ENCODE peak calls at places on chromosomes 6 and 20, in nine cellular contexts. F, Y, O, C, Z, A, L, D and H are unnamed samples.

GRCh38 chr6:42467651-42468050 is 15.9 kb upstream of the TRERF1 start:
- DNase-seq in L (no peak), A (no peak), Y (no peak), F (no peak), O (no peak), C (no peak), D (no peak), Z (no peak), H (no peak)

GRCh38 chr6:33207569-33208088 is 671 bp upstream of the RING1 start:
- DNase-seq in C (peak; percentile 74), D (peak; percentile 80), Y (peak; percentile 60), A (peak; percentile 45), O (peak; percentile 52), L (peak; percentile 50), F (peak; percentile 62), Z (peak; percentile 52), H (peak; percentile 82)

GRCh38 chr20:31869942-31870702 is at the start of the genes DUSP15 and TTLL9:
- DNase-seq in L (no peak), Y (no peak), O (no peak), Z (no peak), C (peak; percentile 75), D (peak; percentile 70), F (no peak), A (peak; percentile 39), H (no peak)

GRCh38 chr20:49446808-49447207 is 35.7 kb downstream of the KCNB1 start:
- DNase-seq in Z (peak; percentile 61), A (peak; percentile 84), C (peak; percentile 53), L (peak; percentile 42), D (peak; percentile 74), O (peak; percentile 56), Y (no peak), F (peak; percentile 12), H (peak; percentile 62)

GRCh38 chr20:57335392-57335791 is 5.8 kb downstream of the SPO11 start:
- DNase-seq in Z (no peak), A (no peak), D (no peak), F (no peak), O (peak; percentile 23), Y (no peak), C (no peak), L (peak; percentile 17), H (no peak)

GRCh38 chr6:15912505-15912767 is 216.4 kb upstream of the MYLIP start:
- DNase-seq in C (no peak), A (no peak), L (no peak), F (no peak), D (no peak), Y (no peak), Z (no peak), O (no peak), H (no peak)

GRCh38 chr6:139531148-139531547 is 156.7 kb upstream of the CITED2 start:
- DNase-seq in C (no peak), Y (no peak), A (no peak), L (peak; percentile 54), O (peak; percentile 58), D (no peak), F (peak; percentile 37), Z (no peak), H (no peak)

GRCh38 chr6:39102024-39102820 is 12.8 kb downstream of the SAYSD1 start:
- DNase-seq in Y (peak; percentile 9), C (peak; percentile 80), A (peak; percentile 23), Z (peak; percentile 81), F (peak; percentile 66), L (peak; percentile 74), D (no peak), O (peak; percentile 79), H (no peak)

GRCh38 chr6:107369493-107369892 is 89.9 kb downstream of the PDSS2 start:
- DNase-seq in O (no peak), C (no peak), D (no peak), A (no peak), F (no peak), Y (no peak), Z (no peak), L (no peak), H (no peak)

DNA sequence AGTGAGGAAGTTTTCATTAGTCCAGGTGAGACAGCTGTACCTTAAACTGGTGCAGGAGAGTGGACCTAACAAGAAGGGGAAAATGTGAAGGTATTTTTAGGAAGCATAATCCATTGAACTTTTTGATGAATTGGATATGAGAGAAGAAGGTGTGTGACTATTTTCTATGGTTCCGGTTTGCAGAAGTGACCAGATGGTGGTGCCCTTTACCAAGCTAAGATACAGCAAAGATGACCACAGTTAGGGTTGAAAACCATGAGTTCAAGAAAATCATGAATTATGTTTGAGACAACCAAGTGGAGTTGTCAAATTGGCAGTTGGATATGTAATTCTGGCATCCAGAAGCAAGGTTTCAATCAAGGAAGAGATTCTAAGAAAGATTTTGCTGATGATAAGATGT is 61.9 kb upstream of the NRSN1 start:
- DNase-seq in D (no peak), A (no peak), C (peak; percentile 50), F (peak; percentile 18), O (peak; percentile 25), L (peak; percentile 10), Y (no peak), Z (no peak), H (no peak)
- TF ChIP-seq CTCF in D (peak; percentile 25), A (peak; percentile 30), C (peak; percentile 84), F (peak; percentile 35), O (peak; percentile 39), L (no peak), Y (no peak), Z (no peak), H (no peak)

DNA sequence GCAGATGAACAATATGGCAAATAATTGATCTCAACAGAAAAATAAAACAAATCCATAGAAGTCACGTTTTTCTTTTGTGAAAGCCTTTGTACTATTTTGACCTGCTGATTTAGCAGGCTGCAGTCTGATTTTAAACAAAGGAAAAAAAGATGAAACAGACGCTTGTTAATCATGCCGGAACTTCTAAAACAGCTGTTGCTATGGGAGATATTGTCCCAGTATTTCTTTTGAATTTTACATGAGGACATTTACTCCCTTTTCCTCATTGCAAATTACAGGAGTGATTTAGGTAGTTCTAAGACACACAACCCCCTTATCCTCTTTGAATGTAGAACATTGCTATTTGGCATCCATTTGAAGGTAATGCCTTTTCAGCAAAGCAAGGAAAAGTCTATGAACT is 416.1 kb downstream of the BCKDHB start:
- DNase-seq in C (no peak), Z (peak; percentile 40), O (no peak), F (no peak), L (no peak), A (no peak), Y (peak; percentile 68), D (no peak), H (no peak)
- H3K4me3 ChIP-seq in C (no peak overlapping the region), Z (no peak overlapping the region), O (no peak overlapping the region), F (no peak overlapping the region), L (no peak overlapping the region), A (no peak overlapping the region), Y (no peak overlapping the region), D (no peak overlapping the region), H (peak overlapping the region; percentile 33)

GRCh38 chr6:73285674-73286283 is 22.8 kb upstream of the KHDC1 start:
- DNase-seq in O (peak; percentile 80), F (peak; percentile 72), Z (peak; percentile 77), Y (peak; percentile 60), C (peak; percentile 59), D (no peak), L (peak; percentile 62), A (no peak), H (no peak)
- TF ChIP-seq CTCF in O (peak; percentile 64), F (peak; percentile 64), Z (peak; percentile 59), Y (peak; percentile 34), C (peak; percentile 63), D (peak; percentile 47), L (peak; percentile 55), A (peak; percentile 48), H (peak; percentile 55)

GRCh38 chr6:68951350-68951749 is 316.3 kb downstream of the ADGRB3 start:
- DNase-seq in A (no peak), Z (no peak), L (no peak), C (no peak), Y (no peak), F (no peak), D (no peak), O (no peak), H (no peak)
- H3K4me3 ChIP-seq in A (no peak overlapping the region), Z (no peak overlapping the region), L (no peak overlapping the region), C (no peak overlapping the region), Y (no peak overlapping the region), F (no peak overlapping the region), D (no peak overlapping the region), O (no peak overlapping the region), H (no peak overlapping the region)

DNA sequence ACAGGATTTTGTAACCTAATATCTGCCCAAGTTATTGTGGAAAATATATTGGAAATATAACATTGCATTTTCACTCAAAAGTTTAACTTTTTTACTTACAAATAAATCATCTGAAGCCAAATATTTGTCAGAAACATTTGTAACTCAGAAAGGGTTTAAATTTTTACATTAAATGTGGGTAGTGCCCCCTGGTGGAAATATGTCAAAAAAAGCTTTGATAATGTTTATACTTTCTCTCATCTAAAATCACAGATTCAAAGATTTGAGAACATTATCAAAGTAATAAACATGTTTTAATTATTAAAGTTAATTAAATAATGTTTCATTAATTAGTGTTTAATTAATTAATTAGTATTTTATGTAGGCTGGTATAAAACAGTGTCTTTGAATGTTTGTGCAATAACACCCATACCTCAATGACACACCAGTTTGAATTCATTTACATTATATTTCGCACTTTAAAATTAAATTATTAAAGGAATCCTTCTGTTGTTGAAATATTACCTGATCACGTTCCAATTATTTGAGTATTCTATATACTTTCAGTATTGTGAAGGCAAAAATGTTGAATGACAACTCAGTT is 320.1 kb upstream of the FKBP1C start:
- DNase-seq in O (peak; percentile 1), C (peak; percentile 24), A (no peak), Z (peak; percentile 0), Y (no peak), L (no peak), F (no peak), D (no peak), H (no peak)
- TF ChIP-seq CTCF in O (peak; percentile 26), C (peak; percentile 74), A (no peak), Z (peak; percentile 19), Y (no peak), L (no peak), F (no peak), D (peak; percentile 44), H (no peak)

GRCh38 chr20:21516180-21516567 is 2.3 kb upstream of the NKX2-2 start:
- DNase-seq in C (peak; percentile 25), L (no peak), F (no peak), Y (no peak), O (no peak), D (no peak), Z (no peak), A (no peak), H (no peak)

GRCh38 chr20:21513181-21513663 is 642 bp downstream of the NKX2-2 start:
- DNase-seq in F (no peak), A (no peak), D (no peak), O (no peak), C (peak; percentile 58), Z (no peak), Y (no peak), L (no peak), H (no peak)

GRCh38 chr20:21515300-21516179 is 1.7 kb upstream of the NKX2-2 start:
- DNase-seq in D (no peak), O (no peak), L (no peak), F (no peak), Z (no peak), Y (no peak), A (no peak), C (peak; percentile 84), H (no peak)

GRCh38 chr20:21513881-21514540 is at the start of gene NKX2-2:
- DNase-seq in F (no peak), D (no peak), C (peak; percentile 49), Z (no peak), O (no peak), A (no peak), L (peak; percentile 56), Y (no peak), H (no peak)

GRCh38 chr20:21514553-21515251 is 838 bp upstream of the NKX2-2 start:
- DNase-seq in Z (no peak), A (no peak), C (peak; percentile 69), L (no peak), F (no peak), Y (no peak), O (no peak), D (no peak), H (no peak)
- H3K4me3 ChIP-seq in Z (no peak overlapping the region), A (peak overlapping the region; percentile 56), C (peak overlapping the region; percentile 35), L (no peak overlapping the region), F (no peak overlapping the region), Y (no peak overlapping the region), O (no peak overlapping the region), D (peak overlapping the region; percentile 42), H (peak overlapping the region; percentile 50)